ENCODE peak calls at places on chromosomes 2 and 18, in ten cellular contexts. One of them, this sample, is unnamed.

GRCh38 chr2:136363470-136363869 is 245.5 kb upstream of the CXCR4 start:
- DNase-seq in body of pancreas: no peak
- DNase-seq in fibroblast of the aortic adventitia: no peak
- DNase-seq in HCT116: no peak
- DNase-seq in OCI-LY7: no peak
- DNase-seq in neural progenitor cell: no peak
- DNase-seq in stomach: no peak
- DNase-seq in GM10248: no peak
- DNase-seq in activated CD8-positive, alpha-beta T cell treated with anti-CD3 and anti-CD28 coated beads for 36 hours: no peak
- DNase-seq in psoas muscle: no peak
- DNase-seq in this sample: no peak

GRCh38 chr2:240930631-240931318 is 24.6 kb downstream of the CROCC2 start:
- DNase-seq in body of pancreas: no peak
- DNase-seq in fibroblast of the aortic adventitia: no peak
- DNase-seq in HCT116: no peak
- DNase-seq in OCI-LY7: no peak
- DNase-seq in neural progenitor cell: no peak
- DNase-seq in stomach: peak
- DNase-seq in GM10248: no peak
- DNase-seq in activated CD8-positive, alpha-beta T cell treated with anti-CD3 and anti-CD28 coated beads for 36 hours: no peak
- DNase-seq in psoas muscle: peak
- DNase-seq in this sample: peak

GRCh38 chr2:174858745-174859144 is 94.5 kb upstream of the CHRNA1 start:
- DNase-seq in body of pancreas: no peak
- DNase-seq in fibroblast of the aortic adventitia: no peak
- DNase-seq in HCT116: no peak
- DNase-seq in OCI-LY7: no peak
- DNase-seq in neural progenitor cell: no peak
- DNase-seq in stomach: no peak
- DNase-seq in GM10248: no peak
- DNase-seq in activated CD8-positive, alpha-beta T cell treated with anti-CD3 and anti-CD28 coated beads for 36 hours: no peak
- DNase-seq in psoas muscle: no peak
- DNase-seq in this sample: no peak

GRCh38 chr18:1475867-1476266 is 571.2 kb downstream of the ADCYAP1 start:
- DNase-seq in body of pancreas: no peak
- DNase-seq in fibroblast of the aortic adventitia: no peak
- DNase-seq in HCT116: no peak
- DNase-seq in OCI-LY7: no peak
- DNase-seq in neural progenitor cell: no peak
- DNase-seq in stomach: no peak
- DNase-seq in GM10248: no peak
- DNase-seq in activated CD8-positive, alpha-beta T cell treated with anti-CD3 and anti-CD28 coated beads for 36 hours: no peak
- DNase-seq in psoas muscle: no peak
- DNase-seq in this sample: no peak

GRCh38 chr2:135984199-135985017 is 1.0 kb downstream of the DARS1 start:
- DNase-seq in body of pancreas: no peak
- DNase-seq in fibroblast of the aortic adventitia: no peak
- DNase-seq in HCT116: no peak
- DNase-seq in OCI-LY7: no peak
- DNase-seq in neural progenitor cell: no peak
- DNase-seq in stomach: no peak
- DNase-seq in GM10248: peak
- DNase-seq in activated CD8-positive, alpha-beta T cell treated with anti-CD3 and anti-CD28 coated beads for 36 hours: no peak
- DNase-seq in psoas muscle: no peak
- DNase-seq in this sample: no peak

GRCh38 chr2:207474871-207475485 is 54.8 kb upstream of the CREB1 start:
- DNase-seq in body of pancreas: peak
- DNase-seq in fibroblast of the aortic adventitia: peak
- DNase-seq in HCT116: peak
- DNase-seq in OCI-LY7: peak
- DNase-seq in neural progenitor cell: peak
- DNase-seq in stomach: no peak
- DNase-seq in GM10248: peak
- DNase-seq in activated CD8-positive, alpha-beta T cell treated with anti-CD3 and anti-CD28 coated beads for 36 hours: peak
- DNase-seq in psoas muscle: no peak
- DNase-seq in this sample: no peak

GRCh38 chr2:64214281-64215115 is 70.3 kb upstream of the PELI1 start:
- DNase-seq in body of pancreas: no peak
- DNase-seq in fibroblast of the aortic adventitia: no peak
- DNase-seq in HCT116: no peak
- DNase-seq in OCI-LY7: peak
- DNase-seq in neural progenitor cell: no peak
- DNase-seq in stomach: no peak
- DNase-seq in GM10248: peak
- DNase-seq in activated CD8-positive, alpha-beta T cell treated with anti-CD3 and anti-CD28 coated beads for 36 hours: peak
- DNase-seq in psoas muscle: no peak
- DNase-seq in this sample: no peak

GRCh38 chr2:233852056-233852455 is 2.3 kb downstream of the HJURP start:
- DNase-seq in body of pancreas: no peak
- DNase-seq in fibroblast of the aortic adventitia: no peak
- DNase-seq in HCT116: no peak
- DNase-seq in OCI-LY7: no peak
- DNase-seq in neural progenitor cell: no peak
- DNase-seq in stomach: peak
- DNase-seq in GM10248: no peak
- DNase-seq in activated CD8-positive, alpha-beta T cell treated with anti-CD3 and anti-CD28 coated beads for 36 hours: no peak
- DNase-seq in psoas muscle: no peak
- DNase-seq in this sample: peak

GRCh38 chr18:79436556-79437275 is 41.0 kb downstream of the NFATC1 start:
- DNase-seq in body of pancreas: no peak
- DNase-seq in fibroblast of the aortic adventitia: no peak
- DNase-seq in HCT116: no peak
- DNase-seq in OCI-LY7: no peak
- DNase-seq in neural progenitor cell: no peak
- DNase-seq in stomach: no peak
- DNase-seq in GM10248: no peak
- DNase-seq in activated CD8-positive, alpha-beta T cell treated with anti-CD3 and anti-CD28 coated beads for 36 hours: no peak
- DNase-seq in psoas muscle: no peak
- DNase-seq in this sample: no peak

GRCh38 chr2:157075924-157076323 is 181.6 kb upstream of the GALNT5 start:
- DNase-seq in body of pancreas: no peak
- DNase-seq in fibroblast of the aortic adventitia: no peak
- DNase-seq in HCT116: no peak
- DNase-seq in OCI-LY7: no peak
- DNase-seq in neural progenitor cell: no peak
- DNase-seq in stomach: no peak
- DNase-seq in GM10248: no peak
- DNase-seq in activated CD8-positive, alpha-beta T cell treated with anti-CD3 and anti-CD28 coated beads for 36 hours: no peak
- DNase-seq in psoas muscle: no peak
- DNase-seq in this sample: no peak

GRCh38 chr2:28696261-28696660 is 55.4 kb upstream of the PPP1CB start:
- DNase-seq in body of pancreas: no peak
- DNase-seq in fibroblast of the aortic adventitia: no peak
- DNase-seq in HCT116: no peak
- DNase-seq in OCI-LY7: no peak
- DNase-seq in neural progenitor cell: no peak
- DNase-seq in stomach: no peak
- DNase-seq in GM10248: no peak
- DNase-seq in activated CD8-positive, alpha-beta T cell treated with anti-CD3 and anti-CD28 coated beads for 36 hours: no peak
- DNase-seq in psoas muscle: no peak
- DNase-seq in this sample: no peak

DNA sequence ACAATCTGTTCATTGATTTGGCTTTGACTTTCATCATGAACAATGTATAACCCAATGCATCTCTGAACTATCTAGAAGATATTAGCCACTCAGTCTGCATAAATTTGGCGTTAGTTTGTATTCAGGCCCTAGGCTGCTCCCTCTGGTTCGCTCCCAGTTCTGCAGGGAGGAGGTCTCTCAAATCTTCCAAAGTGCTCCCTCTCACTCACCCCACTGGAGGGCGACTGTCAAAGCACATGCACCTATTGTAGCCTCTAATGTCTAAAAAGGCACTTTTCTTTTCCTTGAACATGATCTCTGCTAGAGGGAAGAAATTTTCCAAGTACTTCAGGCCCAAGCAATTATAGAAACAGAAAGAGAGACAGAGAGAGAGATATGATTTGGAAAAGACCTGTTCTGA is 291.5 kb downstream of the TDRD15 start:
- DNase-seq in body of pancreas: no peak
- DNase-seq in fibroblast of the aortic adventitia: no peak
- DNase-seq in HCT116: no peak
- DNase-seq in OCI-LY7: no peak
- DNase-seq in neural progenitor cell: peak
- DNase-seq in stomach: no peak
- DNase-seq in GM10248: no peak
- DNase-seq in activated CD8-positive, alpha-beta T cell treated with anti-CD3 and anti-CD28 coated beads for 36 hours: no peak
- DNase-seq in psoas muscle: no peak
- DNase-seq in this sample: no peak
- TF ChIP-seq CTCF in body of pancreas: no peak
- TF ChIP-seq CTCF in fibroblast of the aortic adventitia: no peak
- TF ChIP-seq CTCF in HCT116: no peak
- TF ChIP-seq CTCF in OCI-LY7: peak
- TF ChIP-seq CTCF in neural progenitor cell: peak
- TF ChIP-seq CTCF in stomach: no peak
- TF ChIP-seq CTCF in GM10248: no peak
- TF ChIP-seq CTCF in activated CD8-positive, alpha-beta T cell treated with anti-CD3 and anti-CD28 coated beads for 36 hours: no peak
- TF ChIP-seq CTCF in psoas muscle: no peak
- TF ChIP-seq CTCF in this sample: no peak

GRCh38 chr2:68238955-68239822 is 13.1 kb downstream of the PPP3R1 start:
- DNase-seq in body of pancreas: no peak
- DNase-seq in fibroblast of the aortic adventitia: no peak
- DNase-seq in HCT116: no peak
- DNase-seq in OCI-LY7: no peak
- DNase-seq in neural progenitor cell: no peak
- DNase-seq in stomach: no peak
- DNase-seq in GM10248: no peak
- DNase-seq in activated CD8-positive, alpha-beta T cell treated with anti-CD3 and anti-CD28 coated beads for 36 hours: no peak
- DNase-seq in psoas muscle: no peak
- DNase-seq in this sample: no peak

GRCh38 chr2:68237404-68237803 is 14.9 kb downstream of the PPP3R1 start:
- DNase-seq in body of pancreas: no peak
- DNase-seq in fibroblast of the aortic adventitia: peak
- DNase-seq in HCT116: no peak
- DNase-seq in OCI-LY7: no peak
- DNase-seq in neural progenitor cell: no peak
- DNase-seq in stomach: no peak
- DNase-seq in GM10248: no peak
- DNase-seq in activated CD8-positive, alpha-beta T cell treated with anti-CD3 and anti-CD28 coated beads for 36 hours: no peak
- DNase-seq in psoas muscle: no peak
- DNase-seq in this sample: no peak

GRCh38 chr2:68236080-68236734 is 16.1 kb downstream of the PPP3R1 start:
- DNase-seq in body of pancreas: no peak
- DNase-seq in fibroblast of the aortic adventitia: no peak
- DNase-seq in HCT116: no peak
- DNase-seq in OCI-LY7: no peak
- DNase-seq in neural progenitor cell: no peak
- DNase-seq in stomach: no peak
- DNase-seq in GM10248: no peak
- DNase-seq in activated CD8-positive, alpha-beta T cell treated with anti-CD3 and anti-CD28 coated beads for 36 hours: no peak
- DNase-seq in psoas muscle: no peak
- DNase-seq in this sample: no peak

GRCh38 chr2:68236876-68237275 is 15.5 kb downstream of the PPP3R1 start:
- DNase-seq in body of pancreas: no peak
- DNase-seq in fibroblast of the aortic adventitia: peak
- DNase-seq in HCT116: no peak
- DNase-seq in OCI-LY7: no peak
- DNase-seq in neural progenitor cell: no peak
- DNase-seq in stomach: no peak
- DNase-seq in GM10248: no peak
- DNase-seq in activated CD8-positive, alpha-beta T cell treated with anti-CD3 and anti-CD28 coated beads for 36 hours: no peak
- DNase-seq in psoas muscle: no peak
- DNase-seq in this sample: no peak

GRCh38 chr2:68237976-68238580 is 14.3 kb downstream of the PPP3R1 start:
- DNase-seq in body of pancreas: no peak
- DNase-seq in fibroblast of the aortic adventitia: no peak
- DNase-seq in HCT116: no peak
- DNase-seq in OCI-LY7: no peak
- DNase-seq in neural progenitor cell: no peak
- DNase-seq in stomach: no peak
- DNase-seq in GM10248: no peak
- DNase-seq in activated CD8-positive, alpha-beta T cell treated with anti-CD3 and anti-CD28 coated beads for 36 hours: no peak
- DNase-seq in psoas muscle: no peak
- DNase-seq in this sample: no peak
- TF ChIP-seq CTCF in body of pancreas: no peak
- TF ChIP-seq CTCF in fibroblast of the aortic adventitia: no peak
- TF ChIP-seq CTCF in HCT116: no peak
- TF ChIP-seq CTCF in OCI-LY7: no peak
- TF ChIP-seq CTCF in neural progenitor cell: no peak
- TF ChIP-seq CTCF in stomach: no peak
- TF ChIP-seq CTCF in GM10248: no peak
- TF ChIP-seq CTCF in activated CD8-positive, alpha-beta T cell treated with anti-CD3 and anti-CD28 coated beads for 36 hours: no peak
- TF ChIP-seq CTCF in psoas muscle: no peak
- TF ChIP-seq CTCF in this sample: no peak

GRCh38 chr2:46333912-46334311 is 36.7 kb downstream of the EPAS1 start:
- DNase-seq in body of pancreas: no peak
- DNase-seq in fibroblast of the aortic adventitia: no peak
- DNase-seq in HCT116: no peak
- DNase-seq in OCI-LY7: no peak
- DNase-seq in neural progenitor cell: no peak
- DNase-seq in stomach: no peak
- DNase-seq in GM10248: no peak
- DNase-seq in activated CD8-positive, alpha-beta T cell treated with anti-CD3 and anti-CD28 coated beads for 36 hours: no peak
- DNase-seq in psoas muscle: no peak
- DNase-seq in this sample: no peak
- TF ChIP-seq CTCF in body of pancreas: no peak
- TF ChIP-seq CTCF in fibroblast of the aortic adventitia: peak
- TF ChIP-seq CTCF in HCT116: peak
- TF ChIP-seq CTCF in OCI-LY7: no peak
- TF ChIP-seq CTCF in neural progenitor cell: peak
- TF ChIP-seq CTCF in stomach: no peak
- TF ChIP-seq CTCF in GM10248: no peak
- TF ChIP-seq CTCF in activated CD8-positive, alpha-beta T cell treated with anti-CD3 and anti-CD28 coated beads for 36 hours: no peak
- TF ChIP-seq CTCF in psoas muscle: peak
- TF ChIP-seq CTCF in this sample: peak

GRCh38 chr18:63949068-63949737 is at the start of gene HMSD:
- DNase-seq in body of pancreas: peak
- DNase-seq in fibroblast of the aortic adventitia: peak
- DNase-seq in HCT116: peak
- DNase-seq in OCI-LY7: no peak
- DNase-seq in neural progenitor cell: peak
- DNase-seq in stomach: peak
- DNase-seq in GM10248: peak
- DNase-seq in activated CD8-positive, alpha-beta T cell treated with anti-CD3 and anti-CD28 coated beads for 36 hours: peak
- DNase-seq in psoas muscle: no peak
- DNase-seq in this sample: no peak

GRCh38 chr18:63956755-63957154 is 7.7 kb downstream of the HMSD start:
- DNase-seq in body of pancreas: no peak
- DNase-seq in fibroblast of the aortic adventitia: no peak
- DNase-seq in HCT116: no peak
- DNase-seq in OCI-LY7: no peak
- DNase-seq in neural progenitor cell: no peak
- DNase-seq in stomach: no peak
- DNase-seq in GM10248: no peak
- DNase-seq in activated CD8-positive, alpha-beta T cell treated with anti-CD3 and anti-CD28 coated beads for 36 hours: no peak
- DNase-seq in psoas muscle: no peak
- DNase-seq in this sample: no peak

GRCh38 chr18:63947051-63947790 is 1.9 kb upstream of the HMSD start:
- DNase-seq in body of pancreas: no peak
- DNase-seq in fibroblast of the aortic adventitia: no peak
- DNase-seq in HCT116: no peak
- DNase-seq in OCI-LY7: no peak
- DNase-seq in neural progenitor cell: no peak
- DNase-seq in stomach: no peak
- DNase-seq in GM10248: no peak
- DNase-seq in activated CD8-positive, alpha-beta T cell treated with anti-CD3 and anti-CD28 coated beads for 36 hours: no peak
- DNase-seq in psoas muscle: no peak
- DNase-seq in this sample: no peak

GRCh38 chr18:63953811-63954210 is 4.7 kb downstream of the HMSD start:
- DNase-seq in body of pancreas: no peak
- DNase-seq in fibroblast of the aortic adventitia: peak
- DNase-seq in HCT116: no peak
- DNase-seq in OCI-LY7: no peak
- DNase-seq in neural progenitor cell: no peak
- DNase-seq in stomach: no peak
- DNase-seq in GM10248: no peak
- DNase-seq in activated CD8-positive, alpha-beta T cell treated with anti-CD3 and anti-CD28 coated beads for 36 hours: no peak
- DNase-seq in psoas muscle: no peak
- DNase-seq in this sample: no peak

GRCh38 chr18:63951302-63951705 is 2.2 kb downstream of the HMSD start:
- DNase-seq in body of pancreas: no peak
- DNase-seq in fibroblast of the aortic adventitia: no peak
- DNase-seq in HCT116: no peak
- DNase-seq in OCI-LY7: no peak
- DNase-seq in neural progenitor cell: no peak
- DNase-seq in stomach: no peak
- DNase-seq in GM10248: no peak
- DNase-seq in activated CD8-positive, alpha-beta T cell treated with anti-CD3 and anti-CD28 coated beads for 36 hours: peak
- DNase-seq in psoas muscle: no peak
- DNase-seq in this sample: no peak
- TF ChIP-seq CTCF in body of pancreas: no peak
- TF ChIP-seq CTCF in fibroblast of the aortic adventitia: peak
- TF ChIP-seq CTCF in HCT116: peak
- TF ChIP-seq CTCF in OCI-LY7: no peak
- TF ChIP-seq CTCF in neural progenitor cell: no peak
- TF ChIP-seq CTCF in stomach: no peak
- TF ChIP-seq CTCF in GM10248: no peak
- TF ChIP-seq CTCF in activated CD8-positive, alpha-beta T cell treated with anti-CD3 and anti-CD28 coated beads for 36 hours: peak
- TF ChIP-seq CTCF in psoas muscle: no peak
- TF ChIP-seq CTCF in this sample: peak

This sample was measured in chondrocyte.